ENCODE peak calls at places on chromosome 18, in five cellular contexts. One of them, this sample, is unnamed.

GRCh38 chr18:59787998-59788875 is 91.0 kb upstream of the CCBE1 start:
- DNase-seq in activated CD4-positive, alpha-beta T cell treated with anti-CD3 and anti-CD28 coated beads, Interleukin-2, amount 50 U/mL, for 24 hours: no peak
- DNase-seq in T-cell: no peak
- DNase-seq in activated effector memory CD4-positive, alpha-beta T cell treated with Interleukin-2 at 50 U/mL for 16 hours: no peak
- DNase-seq in hippocampal formation: no peak
- DNase-seq in this sample: no peak

GRCh38 chr18:75441921-75442320 is 14.4 kb upstream of the SMIM21 start:
- DNase-seq in T-cell: no peak
- DNase-seq in hippocampal formation: no peak
- DNase-seq in activated CD4-positive, alpha-beta T cell treated with anti-CD3 and anti-CD28 coated beads, Interleukin-2, amount 50 U/mL, for 24 hours: no peak
- DNase-seq in activated effector memory CD4-positive, alpha-beta T cell treated with Interleukin-2 at 50 U/mL for 16 hours: no peak
- DNase-seq in this sample: no peak

GRCh38 chr18:48836231-48836805 is 114.4 kb downstream of the SMAD7 start:
- DNase-seq in T-cell: no peak
- DNase-seq in activated CD4-positive, alpha-beta T cell treated with anti-CD3 and anti-CD28 coated beads, Interleukin-2, amount 50 U/mL, for 24 hours: no peak
- DNase-seq in hippocampal formation: no peak
- DNase-seq in activated effector memory CD4-positive, alpha-beta T cell treated with Interleukin-2 at 50 U/mL for 16 hours: no peak
- DNase-seq in this sample: no peak

GRCh38 chr18:39701839-39702238 is 2136.2 kb upstream of the CELF4 start:
- DNase-seq in T-cell: no peak
- DNase-seq in hippocampal formation: no peak
- DNase-seq in activated CD4-positive, alpha-beta T cell treated with anti-CD3 and anti-CD28 coated beads, Interleukin-2, amount 50 U/mL, for 24 hours: no peak
- DNase-seq in activated effector memory CD4-positive, alpha-beta T cell treated with Interleukin-2 at 50 U/mL for 16 hours: no peak
- DNase-seq in this sample: no peak

GRCh38 chr18:48139427-48140347 is 209.2 kb upstream of the SMAD2 start:
- DNase-seq in hippocampal formation: no peak
- DNase-seq in activated effector memory CD4-positive, alpha-beta T cell treated with Interleukin-2 at 50 U/mL for 16 hours: no peak
- DNase-seq in activated CD4-positive, alpha-beta T cell treated with anti-CD3 and anti-CD28 coated beads, Interleukin-2, amount 50 U/mL, for 24 hours: no peak
- DNase-seq in T-cell: no peak
- DNase-seq in this sample: no peak

GRCh38 chr18:56647071-56647470 is 4.1 kb upstream of the WDR7 start:
- DNase-seq in hippocampal formation: no peak
- DNase-seq in activated CD4-positive, alpha-beta T cell treated with anti-CD3 and anti-CD28 coated beads, Interleukin-2, amount 50 U/mL, for 24 hours: no peak
- DNase-seq in activated effector memory CD4-positive, alpha-beta T cell treated with Interleukin-2 at 50 U/mL for 16 hours: no peak
- DNase-seq in T-cell: no peak
- DNase-seq in this sample: no peak

GRCh38 chr18:10524507-10525425 is 1.1 kb upstream of the NAPG start:
- DNase-seq in T-cell: no peak
- DNase-seq in hippocampal formation: no peak
- DNase-seq in activated CD4-positive, alpha-beta T cell treated with anti-CD3 and anti-CD28 coated beads, Interleukin-2, amount 50 U/mL, for 24 hours: no peak
- DNase-seq in activated effector memory CD4-positive, alpha-beta T cell treated with Interleukin-2 at 50 U/mL for 16 hours: no peak
- DNase-seq in this sample: no peak

GRCh38 chr18:32707153-32707552 is 65.7 kb downstream of the KLHL14 start:
- DNase-seq in hippocampal formation: no peak
- DNase-seq in T-cell: no peak
- DNase-seq in activated CD4-positive, alpha-beta T cell treated with anti-CD3 and anti-CD28 coated beads, Interleukin-2, amount 50 U/mL, for 24 hours: no peak
- DNase-seq in activated effector memory CD4-positive, alpha-beta T cell treated with Interleukin-2 at 50 U/mL for 16 hours: no peak
- DNase-seq in this sample: no peak

GRCh38 chr18:61855127-61855991 is 37.4 kb downstream of the RNF152 start:
- DNase-seq in hippocampal formation: no peak
- DNase-seq in activated CD4-positive, alpha-beta T cell treated with anti-CD3 and anti-CD28 coated beads, Interleukin-2, amount 50 U/mL, for 24 hours: no peak
- DNase-seq in T-cell: no peak
- DNase-seq in activated effector memory CD4-positive, alpha-beta T cell treated with Interleukin-2 at 50 U/mL for 16 hours: no peak
- DNase-seq in this sample: no peak

GRCh38 chr18:8776544-8776943 is 71.2 kb downstream of the MTCL1 start:
- DNase-seq in activated effector memory CD4-positive, alpha-beta T cell treated with Interleukin-2 at 50 U/mL for 16 hours: no peak
- DNase-seq in hippocampal formation: no peak
- DNase-seq in activated CD4-positive, alpha-beta T cell treated with anti-CD3 and anti-CD28 coated beads, Interleukin-2, amount 50 U/mL, for 24 hours: no peak
- DNase-seq in T-cell: no peak
- DNase-seq in this sample: no peak

GRCh38 chr18:9941108-9941507 is 27.3 kb downstream of the VAPA start:
- DNase-seq in activated effector memory CD4-positive, alpha-beta T cell treated with Interleukin-2 at 50 U/mL for 16 hours: no peak
- DNase-seq in T-cell: no peak
- DNase-seq in activated CD4-positive, alpha-beta T cell treated with anti-CD3 and anti-CD28 coated beads, Interleukin-2, amount 50 U/mL, for 24 hours: no peak
- DNase-seq in hippocampal formation: no peak
- DNase-seq in this sample: no peak

GRCh38 chr18:41783879-41784278 is 171.2 kb upstream of the PIK3C3 start:
- DNase-seq in T-cell: no peak
- DNase-seq in activated CD4-positive, alpha-beta T cell treated with anti-CD3 and anti-CD28 coated beads, Interleukin-2, amount 50 U/mL, for 24 hours: no peak
- DNase-seq in hippocampal formation: no peak
- DNase-seq in activated effector memory CD4-positive, alpha-beta T cell treated with Interleukin-2 at 50 U/mL for 16 hours: no peak
- DNase-seq in this sample: no peak

GRCh38 chr18:4248686-4249085 is 206.4 kb downstream of the DLGAP1 start:
- DNase-seq in T-cell: no peak
- DNase-seq in activated CD4-positive, alpha-beta T cell treated with anti-CD3 and anti-CD28 coated beads, Interleukin-2, amount 50 U/mL, for 24 hours: no peak
- DNase-seq in hippocampal formation: no peak
- DNase-seq in activated effector memory CD4-positive, alpha-beta T cell treated with Interleukin-2 at 50 U/mL for 16 hours: no peak
- DNase-seq in this sample: no peak

This sample was measured in nucleus accumbens.